ENCODE peak calls at places on chromosome 16, in seven cellular contexts. One of them, this sample, is unnamed.

GRCh38 chr16:27929818-27930217 is 133.7 kb downstream of the GSG1L start:
- DNase-seq in amygdala: no peak
- DNase-seq in fibroblast of the aortic adventitia: no peak
- DNase-seq in Calu3: no peak
- DNase-seq in NCI-H1092 treated with DMSO at 0.1 percent for 48 hours: no peak
- DNase-seq in iPS-NIHi11: no peak
- DNase-seq in lower leg skin: no peak
- DNase-seq in this sample: no peak

GRCh38 chr16:85422374-85423185 is 190.5 kb upstream of the GSE1 start:
- DNase-seq in amygdala: no peak
- DNase-seq in fibroblast of the aortic adventitia: no peak
- DNase-seq in Calu3: peak; percentile 93
- DNase-seq in NCI-H1092 treated with DMSO at 0.1 percent for 48 hours: peak; percentile 32
- DNase-seq in iPS-NIHi11: no peak
- DNase-seq in lower leg skin: peak; percentile 85
- DNase-seq in this sample: peak; percentile 64

GRCh38 chr16:86483-86952 is 8.5 kb downstream of the MPG start:
- DNase-seq in amygdala: no peak
- DNase-seq in fibroblast of the aortic adventitia: no peak
- DNase-seq in Calu3: no peak
- DNase-seq in NCI-H1092 treated with DMSO at 0.1 percent for 48 hours: no peak
- DNase-seq in iPS-NIHi11: no peak
- DNase-seq in lower leg skin: no peak
- DNase-seq in this sample: no peak

GRCh38 chr16:81521141-81521626 is 76.6 kb downstream of the CMIP start:
- DNase-seq in amygdala: peak; percentile 52
- DNase-seq in fibroblast of the aortic adventitia: no peak
- DNase-seq in Calu3: no peak
- DNase-seq in NCI-H1092 treated with DMSO at 0.1 percent for 48 hours: no peak
- DNase-seq in iPS-NIHi11: no peak
- DNase-seq in lower leg skin: no peak
- DNase-seq in this sample: no peak

GRCh38 chr16:90031186-90031930 is 12.1 kb upstream of the DBNDD1 start:
- DNase-seq in amygdala: no peak
- DNase-seq in fibroblast of the aortic adventitia: no peak
- DNase-seq in Calu3: no peak
- DNase-seq in NCI-H1092 treated with DMSO at 0.1 percent for 48 hours: no peak
- DNase-seq in iPS-NIHi11: no peak
- DNase-seq in lower leg skin: no peak
- DNase-seq in this sample: no peak

GRCh38 chr16:24971718-24972117 is 43.5 kb downstream of the ARHGAP17 start:
- DNase-seq in amygdala: no peak
- DNase-seq in fibroblast of the aortic adventitia: no peak
- DNase-seq in Calu3: no peak
- DNase-seq in NCI-H1092 treated with DMSO at 0.1 percent for 48 hours: no peak
- DNase-seq in iPS-NIHi11: no peak
- DNase-seq in lower leg skin: no peak
- DNase-seq in this sample: no peak

GRCh38 chr16:74563828-74564263 is 43.1 kb downstream of the GLG1 start:
- DNase-seq in amygdala: no peak
- DNase-seq in fibroblast of the aortic adventitia: peak; percentile 22
- DNase-seq in Calu3: peak; percentile 62
- DNase-seq in NCI-H1092 treated with DMSO at 0.1 percent for 48 hours: no peak
- DNase-seq in iPS-NIHi11: no peak
- DNase-seq in lower leg skin: no peak
- DNase-seq in this sample: peak; percentile 75

GRCh38 chr16:88530858-88531203 is 39.4 kb upstream of the ZC3H18 start:
- DNase-seq in amygdala: no peak
- DNase-seq in fibroblast of the aortic adventitia: no peak
- DNase-seq in Calu3: no peak
- DNase-seq in NCI-H1092 treated with DMSO at 0.1 percent for 48 hours: no peak
- DNase-seq in iPS-NIHi11: no peak
- DNase-seq in lower leg skin: no peak
- DNase-seq in this sample: no peak

GRCh38 chr16:626787-627457 is 3.9 kb upstream of the WFIKKN1 start:
- DNase-seq in amygdala: peak; percentile 19
- DNase-seq in fibroblast of the aortic adventitia: peak; percentile 96
- DNase-seq in Calu3: no peak
- DNase-seq in NCI-H1092 treated with DMSO at 0.1 percent for 48 hours: no peak
- DNase-seq in iPS-NIHi11: no peak
- DNase-seq in lower leg skin: peak; percentile 90
- DNase-seq in this sample: peak; percentile 87

GRCh38 chr16:58018803-58019202 is 6.8 kb upstream of the MMP15 start:
- DNase-seq in amygdala: no peak
- DNase-seq in fibroblast of the aortic adventitia: no peak
- DNase-seq in Calu3: no peak
- DNase-seq in NCI-H1092 treated with DMSO at 0.1 percent for 48 hours: no peak
- DNase-seq in iPS-NIHi11: no peak
- DNase-seq in lower leg skin: no peak
- DNase-seq in this sample: no peak

GRCh38 chr16:89374393-89374948 is 115.9 kb downstream of the ANKRD11 start:
- DNase-seq in amygdala: peak; percentile 49
- DNase-seq in fibroblast of the aortic adventitia: no peak
- DNase-seq in Calu3: no peak
- DNase-seq in NCI-H1092 treated with DMSO at 0.1 percent for 48 hours: no peak
- DNase-seq in iPS-NIHi11: peak; percentile 53
- DNase-seq in lower leg skin: no peak
- DNase-seq in this sample: no peak

GRCh38 chr16:79707867-79708266 is 107.3 kb upstream of the MAF start:
- DNase-seq in amygdala: no peak
- DNase-seq in fibroblast of the aortic adventitia: peak; percentile 35
- DNase-seq in Calu3: peak; percentile 5
- DNase-seq in NCI-H1092 treated with DMSO at 0.1 percent for 48 hours: no peak
- DNase-seq in iPS-NIHi11: no peak
- DNase-seq in lower leg skin: peak; percentile 94
- DNase-seq in this sample: no peak

GRCh38 chr16:2210386-2211365 is at the start of gene BRICD5:
- DNase-seq in amygdala: no peak
- DNase-seq in fibroblast of the aortic adventitia: no peak
- DNase-seq in Calu3: no peak
- DNase-seq in NCI-H1092 treated with DMSO at 0.1 percent for 48 hours: no peak
- DNase-seq in iPS-NIHi11: no peak
- DNase-seq in lower leg skin: no peak
- DNase-seq in this sample: no peak

GRCh38 chr16:55207679-55208294 is 116.2 kb upstream of the IRX6 start:
- DNase-seq in amygdala: no peak
- DNase-seq in fibroblast of the aortic adventitia: no peak
- DNase-seq in Calu3: no peak
- DNase-seq in NCI-H1092 treated with DMSO at 0.1 percent for 48 hours: no peak
- DNase-seq in iPS-NIHi11: peak; percentile 28
- DNase-seq in lower leg skin: no peak
- DNase-seq in this sample: no peak

GRCh38 chr16:71526111-71526998 is at the start of gene CHST4:
- DNase-seq in amygdala: no peak
- DNase-seq in fibroblast of the aortic adventitia: peak; percentile 46
- DNase-seq in Calu3: peak; percentile 82
- DNase-seq in NCI-H1092 treated with DMSO at 0.1 percent for 48 hours: peak; percentile 54
- DNase-seq in iPS-NIHi11: peak; percentile 72
- DNase-seq in lower leg skin: no peak
- DNase-seq in this sample: peak; percentile 78

GRCh38 chr16:71807905-71808592 is 585 bp downstream of the AP1G1 start:
- DNase-seq in amygdala: no peak
- DNase-seq in fibroblast of the aortic adventitia: peak; percentile 23
- DNase-seq in Calu3: peak; percentile 23
- DNase-seq in NCI-H1092 treated with DMSO at 0.1 percent for 48 hours: peak; percentile 22
- DNase-seq in iPS-NIHi11: no peak
- DNase-seq in lower leg skin: peak; percentile 88
- DNase-seq in this sample: no peak

GRCh38 chr16:83054302-83054701 is 427.5 kb downstream of the CDH13 start:
- DNase-seq in amygdala: no peak
- DNase-seq in fibroblast of the aortic adventitia: no peak
- DNase-seq in Calu3: no peak
- DNase-seq in NCI-H1092 treated with DMSO at 0.1 percent for 48 hours: no peak
- DNase-seq in iPS-NIHi11: no peak
- DNase-seq in lower leg skin: no peak
- DNase-seq in this sample: no peak

GRCh38 chr16:85486256-85486915 is 126.7 kb upstream of the GSE1 start:
- DNase-seq in amygdala: no peak
- DNase-seq in fibroblast of the aortic adventitia: no peak
- DNase-seq in Calu3: peak; percentile 42
- DNase-seq in NCI-H1092 treated with DMSO at 0.1 percent for 48 hours: peak; percentile 61
- DNase-seq in iPS-NIHi11: no peak
- DNase-seq in lower leg skin: no peak
- DNase-seq in this sample: no peak

GRCh38 chr16:2701713-2702437 is 18.1 kb downstream of the PRSS27 start:
- DNase-seq in amygdala: no peak
- DNase-seq in fibroblast of the aortic adventitia: no peak
- DNase-seq in Calu3: no peak
- DNase-seq in NCI-H1092 treated with DMSO at 0.1 percent for 48 hours: no peak
- DNase-seq in iPS-NIHi11: no peak
- DNase-seq in lower leg skin: no peak
- DNase-seq in this sample: no peak

GRCh38 chr16:15482068-15482747 is 47.8 kb downstream of the BMERB1 start:
- DNase-seq in amygdala: peak; percentile 34
- DNase-seq in fibroblast of the aortic adventitia: peak; percentile 90
- DNase-seq in Calu3: peak; percentile 86
- DNase-seq in NCI-H1092 treated with DMSO at 0.1 percent for 48 hours: no peak
- DNase-seq in iPS-NIHi11: peak; percentile 81
- DNase-seq in lower leg skin: peak; percentile 87
- DNase-seq in this sample: peak; percentile 89

GRCh38 chr16:8928467-8928957 is 35.2 kb downstream of the USP7 start:
- DNase-seq in amygdala: no peak
- DNase-seq in fibroblast of the aortic adventitia: no peak
- DNase-seq in Calu3: no peak
- DNase-seq in NCI-H1092 treated with DMSO at 0.1 percent for 48 hours: no peak
- DNase-seq in iPS-NIHi11: no peak
- DNase-seq in lower leg skin: no peak
- DNase-seq in this sample: no peak

GRCh38 chr16:20879175-20880053 is 20.7 kb downstream of the DCUN1D3 start:
- DNase-seq in amygdala: no peak
- DNase-seq in fibroblast of the aortic adventitia: peak; percentile 70
- DNase-seq in Calu3: no peak
- DNase-seq in NCI-H1092 treated with DMSO at 0.1 percent for 48 hours: no peak
- DNase-seq in iPS-NIHi11: no peak
- DNase-seq in lower leg skin: no peak
- DNase-seq in this sample: peak; percentile 67

GRCh38 chr16:86089986-86090385 is 191.0 kb downstream of the IRF8 start:
- DNase-seq in amygdala: no peak
- DNase-seq in fibroblast of the aortic adventitia: no peak
- DNase-seq in Calu3: no peak
- DNase-seq in NCI-H1092 treated with DMSO at 0.1 percent for 48 hours: no peak
- DNase-seq in iPS-NIHi11: no peak
- DNase-seq in lower leg skin: peak; percentile 69
- DNase-seq in this sample: no peak

GRCh38 chr16:11564046-11564926 is 22.4 kb downstream of the LITAF start:
- DNase-seq in amygdala: no peak
- DNase-seq in fibroblast of the aortic adventitia: no peak
- DNase-seq in Calu3: no peak
- DNase-seq in NCI-H1092 treated with DMSO at 0.1 percent for 48 hours: no peak
- DNase-seq in iPS-NIHi11: no peak
- DNase-seq in lower leg skin: no peak
- DNase-seq in this sample: no peak

GRCh38 chr16:88344411-88345030 is 38.2 kb upstream of the ZNF469 start:
- DNase-seq in amygdala: no peak
- DNase-seq in fibroblast of the aortic adventitia: no peak
- DNase-seq in Calu3: no peak
- DNase-seq in NCI-H1092 treated with DMSO at 0.1 percent for 48 hours: no peak
- DNase-seq in iPS-NIHi11: no peak
- DNase-seq in lower leg skin: no peak
- DNase-seq in this sample: no peak

GRCh38 chr16:87678618-87679017 is 76.3 kb downstream of the JPH3 start:
- DNase-seq in amygdala: no peak
- DNase-seq in fibroblast of the aortic adventitia: no peak
- DNase-seq in Calu3: no peak
- DNase-seq in NCI-H1092 treated with DMSO at 0.1 percent for 48 hours: no peak
- DNase-seq in iPS-NIHi11: no peak
- DNase-seq in lower leg skin: no peak
- DNase-seq in this sample: no peak

GRCh38 chr16:55142405-55142804 is 181.6 kb upstream of the IRX6 start:
- DNase-seq in amygdala: no peak
- DNase-seq in fibroblast of the aortic adventitia: no peak
- DNase-seq in Calu3: no peak
- DNase-seq in NCI-H1092 treated with DMSO at 0.1 percent for 48 hours: no peak
- DNase-seq in iPS-NIHi11: no peak
- DNase-seq in lower leg skin: no peak
- DNase-seq in this sample: no peak

GRCh38 chr16:66472961-66473610 is 46.0 kb downstream of the BEAN1 start:
- DNase-seq in amygdala: no peak
- DNase-seq in fibroblast of the aortic adventitia: no peak
- DNase-seq in Calu3: no peak
- DNase-seq in NCI-H1092 treated with DMSO at 0.1 percent for 48 hours: no peak
- DNase-seq in iPS-NIHi11: no peak
- DNase-seq in lower leg skin: peak; percentile 72
- DNase-seq in this sample: no peak

GRCh38 chr16:10514369-10515055 is 65.9 kb downstream of the EMP2 start:
- DNase-seq in amygdala: peak; percentile 1
- DNase-seq in fibroblast of the aortic adventitia: peak; percentile 84
- DNase-seq in Calu3: peak; percentile 75
- DNase-seq in NCI-H1092 treated with DMSO at 0.1 percent for 48 hours: peak; percentile 41
- DNase-seq in iPS-NIHi11: peak; percentile 58
- DNase-seq in lower leg skin: peak; percentile 77
- DNase-seq in this sample: peak; percentile 70

GRCh38 chr16:84318091-84318975 is 23.7 kb downstream of the WFDC1 start:
- DNase-seq in amygdala: no peak
- DNase-seq in fibroblast of the aortic adventitia: no peak
- DNase-seq in Calu3: no peak
- DNase-seq in NCI-H1092 treated with DMSO at 0.1 percent for 48 hours: no peak
- DNase-seq in iPS-NIHi11: no peak
- DNase-seq in lower leg skin: no peak
- DNase-seq in this sample: no peak

GRCh38 chr16:68074850-68075249 is 10.3 kb upstream of the NFATC3 start:
- DNase-seq in amygdala: no peak
- DNase-seq in fibroblast of the aortic adventitia: no peak
- DNase-seq in Calu3: no peak
- DNase-seq in NCI-H1092 treated with DMSO at 0.1 percent for 48 hours: no peak
- DNase-seq in iPS-NIHi11: no peak
- DNase-seq in lower leg skin: no peak
- DNase-seq in this sample: no peak

GRCh38 chr16:10662212-10662611 is 32.5 kb downstream of the TEKT5 start:
- DNase-seq in amygdala: no peak
- DNase-seq in fibroblast of the aortic adventitia: no peak
- DNase-seq in Calu3: no peak
- DNase-seq in NCI-H1092 treated with DMSO at 0.1 percent for 48 hours: no peak
- DNase-seq in iPS-NIHi11: no peak
- DNase-seq in lower leg skin: no peak
- DNase-seq in this sample: no peak